ENCODE peak calls at places on chromosomes 1 and 21, in six cellular contexts. H, J, M, K, E and X are unnamed samples.

GRCh38 chr21:35423694-35424093 is 374.6 kb upstream of the RUNX1 start:
- DNase-seq in E (no peak), J (no peak), K (no peak), H (no peak), M (no peak), X (no peak)

GRCh38 chr1:9476790-9477463 is 62.3 kb upstream of the SLC25A33 start:
- DNase-seq in E (no peak), J (no peak), H (no peak), M (no peak), K (no peak), X (no peak)

GRCh38 chr1:1200876-1201810 is 5.2 kb downstream of the TNFRSF18 start:
- DNase-seq in M (no peak), H (peak), E (no peak), K (no peak), J (no peak), X (no peak)

GRCh38 chr1:2778220-2778592 is 23.3 kb downstream of the TTC34 start:
- DNase-seq in H (no peak), M (no peak), K (no peak), J (no peak), E (no peak), X (no peak)

GRCh38 chr21:38668501-38668900 is 137.2 kb upstream of the ETS2 start:
- DNase-seq in H (no peak), K (no peak), M (no peak), E (no peak), J (no peak), X (no peak)

GRCh38 chr1:241610056-241610815 is 29.9 kb downstream of the CHML start:
- DNase-seq in K (no peak), H (peak), E (no peak), J (no peak), M (peak), X (no peak)

GRCh38 chr1:232416026-232416568 is 213.8 kb downstream of the SIPA1L2 start:
- DNase-seq in J (no peak), K (no peak), M (no peak), E (no peak), H (no peak), X (no peak)

GRCh38 chr1:32249831-32250525 is 1.1 kb upstream of the LCK start:
- DNase-seq in J (peak), H (peak), E (no peak), M (peak), K (peak), X (peak)

GRCh38 chr1:61320575-61320974 is 238.2 kb downstream of the NFIA start:
- DNase-seq in H (no peak), K (no peak), E (no peak), J (no peak), M (no peak), X (no peak)

GRCh38 chr1:244735854-244736561 is 83.1 kb downstream of the DESI2 start:
- DNase-seq in M (no peak), K (no peak), E (no peak), H (no peak), J (no peak), X (no peak)

GRCh38 chr1:66752000-66752592 is at the start of gene DYNLT5:
- DNase-seq in E (no peak), M (no peak), K (no peak), J (no peak), H (no peak), X (no peak)

GRCh38 chr1:39491146-39491921 is at the start of gene BMP8A:
- DNase-seq in J (peak), K (no peak), M (peak), E (no peak), H (peak), X (peak)

GRCh38 chr1:107523736-107524135 is 382.9 kb downstream of the NTNG1 start:
- DNase-seq in E (no peak), H (no peak), K (no peak), J (no peak), M (no peak), X (no peak)

GRCh38 chr1:109937738-109938137 is 27.1 kb downstream of the CSF1 start:
- DNase-seq in M (no peak), E (no peak), K (no peak), J (no peak), H (no peak), X (no peak)

GRCh38 chr1:109932679-109933078 is 22.0 kb downstream of the CSF1 start:
- DNase-seq in M (no peak), J (no peak), E (no peak), H (no peak), K (no peak), X (no peak)

GRCh38 chr1:109938556-109938955 is 27.9 kb downstream of the CSF1 start:
- DNase-seq in K (no peak), H (no peak), J (no peak), E (no peak), M (no peak), X (no peak)

GRCh38 chr1:109933856-109934711 is 23.4 kb downstream of the CSF1 start:
- DNase-seq in E (no peak), H (peak), J (no peak), M (peak), K (no peak), X (no peak)

GRCh38 chr1:109935451-109935900 is 24.8 kb downstream of the CSF1 start:
- DNase-seq in E (no peak), J (no peak), M (peak), K (no peak), H (no peak), X (no peak)
- TF ChIP-seq POLR2AphosphoS5 in E (no peak), J (no peak), M (peak), K (no peak), H (no peak), X (no peak)

GRCh38 chr1:88612783-88613182 is 71.3 kb upstream of the PKN2 start:
- DNase-seq in E (no peak), M (no peak), H (no peak), K (no peak), J (no peak), X (no peak)

GRCh38 chr1:88608139-88608943 is 75.7 kb upstream of the PKN2 start:
- DNase-seq in E (no peak), M (peak), J (peak), H (peak), K (no peak), X (no peak)

GRCh38 chr1:88612299-88612698 is 71.8 kb upstream of the PKN2 start:
- DNase-seq in E (no peak), H (no peak), K (no peak), J (no peak), M (no peak), X (no peak)

GRCh38 chr1:88610687-88611086 is 73.4 kb upstream of the PKN2 start:
- DNase-seq in J (no peak), E (no peak), M (no peak), K (no peak), H (no peak), X (no peak)

DNA sequence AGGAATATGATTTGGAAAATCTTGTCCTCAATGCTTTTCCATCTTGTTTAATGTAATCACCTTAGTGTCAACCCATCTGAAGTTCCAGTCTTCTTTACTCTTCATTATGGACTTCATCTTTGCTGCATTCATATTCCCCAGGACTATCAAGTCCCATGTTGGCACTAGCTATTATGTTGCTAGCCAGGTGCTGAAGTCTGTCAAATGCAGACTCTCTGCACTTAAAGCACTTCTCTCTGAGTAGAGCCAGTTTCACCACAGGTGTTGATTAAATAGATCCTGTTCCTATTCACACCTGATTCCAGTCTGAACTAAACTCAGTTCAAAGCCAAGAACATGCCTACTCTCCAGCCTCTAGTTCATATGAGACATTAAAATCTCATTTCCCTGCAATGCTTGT is 75.0 kb upstream of the PKN2 start:
- DNase-seq in E (no peak), M (no peak), J (no peak), K (no peak), H (no peak), X (no peak)
- TF ChIP-seq TAF1 in E (no peak), M (no peak), J (no peak), K (no peak), H (no peak), X (no peak)

DNA sequence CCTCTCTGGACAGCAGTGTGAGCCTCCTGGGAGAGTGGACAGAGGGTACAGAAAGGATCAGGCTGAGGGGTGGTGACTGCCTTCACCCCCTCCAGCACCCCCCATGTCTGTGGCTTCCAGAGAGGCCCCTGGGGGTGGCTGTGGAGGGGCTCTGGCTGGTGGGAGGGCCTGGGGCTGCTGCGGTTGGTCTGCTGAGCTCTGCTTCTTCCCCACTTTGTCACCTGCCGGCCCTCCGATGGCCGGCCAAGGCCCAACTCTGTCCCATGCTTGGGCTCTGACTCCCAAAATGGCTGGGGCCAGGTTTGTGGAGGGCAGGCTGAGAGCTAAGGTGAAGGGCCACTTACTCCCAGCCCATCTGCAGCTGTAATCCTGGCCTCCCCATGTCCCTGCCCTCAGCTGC is 633.0 kb downstream of the MATN1 start:
- DNase-seq in J (no peak), E (no peak), M (no peak), H (no peak), K (no peak), X (no peak)
- TF ChIP-seq POLR2A in J (no peak), E (no peak), M (no peak), H (no peak), K (no peak), X (no peak)

DNA sequence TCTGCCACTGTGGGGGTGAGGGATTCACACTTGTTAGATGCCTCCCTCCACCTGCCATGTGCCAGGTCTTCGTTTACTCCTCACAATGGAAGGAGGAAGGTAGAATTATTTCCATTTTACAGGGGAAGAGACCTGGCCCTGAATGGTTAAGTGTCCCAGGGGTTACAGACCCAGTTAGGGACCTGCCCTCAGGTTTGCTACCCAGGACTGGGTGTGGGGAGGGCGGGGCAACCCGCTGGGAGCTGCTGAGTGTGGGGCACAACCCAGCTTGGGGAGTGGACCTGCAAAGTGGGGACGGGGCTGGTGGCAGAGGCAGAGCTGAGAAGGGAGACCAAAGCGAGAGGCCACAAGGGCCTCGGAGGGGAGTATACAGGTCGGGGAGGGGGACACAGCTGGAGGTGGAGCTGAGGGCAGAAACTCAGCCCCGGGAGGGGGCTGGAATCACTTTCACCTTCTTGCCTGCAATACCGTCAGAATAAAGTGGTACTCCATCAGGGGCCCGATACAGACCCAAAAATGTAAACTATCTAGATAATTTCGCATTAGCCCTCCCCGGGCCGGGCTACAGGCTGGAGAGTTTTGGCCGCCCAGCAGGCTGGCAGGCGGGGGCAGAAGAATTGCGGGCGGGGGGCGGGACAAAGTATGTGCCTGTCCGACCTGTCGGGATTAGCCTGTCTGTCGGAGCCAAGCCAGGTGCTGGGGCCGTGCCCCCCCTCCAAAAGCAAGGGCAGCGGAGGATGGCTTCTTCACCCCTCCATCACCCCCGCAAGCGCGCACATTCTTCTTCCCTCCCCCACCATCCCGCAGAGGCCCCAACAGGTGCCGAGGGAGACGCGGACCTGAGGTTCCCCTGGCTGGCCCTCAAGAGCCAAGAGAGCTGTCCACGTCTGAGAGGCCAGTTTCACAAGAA is 1.4 kb downstream of the RSPO1 start:
- DNase-seq in E (no peak), H (no peak), K (no peak), M (no peak), J (no peak), X (no peak)
- TF ChIP-seq POLR2AphosphoS5 in E (peak), H (no peak), K (no peak), M (no peak), J (no peak), X (no peak)

DNA sequence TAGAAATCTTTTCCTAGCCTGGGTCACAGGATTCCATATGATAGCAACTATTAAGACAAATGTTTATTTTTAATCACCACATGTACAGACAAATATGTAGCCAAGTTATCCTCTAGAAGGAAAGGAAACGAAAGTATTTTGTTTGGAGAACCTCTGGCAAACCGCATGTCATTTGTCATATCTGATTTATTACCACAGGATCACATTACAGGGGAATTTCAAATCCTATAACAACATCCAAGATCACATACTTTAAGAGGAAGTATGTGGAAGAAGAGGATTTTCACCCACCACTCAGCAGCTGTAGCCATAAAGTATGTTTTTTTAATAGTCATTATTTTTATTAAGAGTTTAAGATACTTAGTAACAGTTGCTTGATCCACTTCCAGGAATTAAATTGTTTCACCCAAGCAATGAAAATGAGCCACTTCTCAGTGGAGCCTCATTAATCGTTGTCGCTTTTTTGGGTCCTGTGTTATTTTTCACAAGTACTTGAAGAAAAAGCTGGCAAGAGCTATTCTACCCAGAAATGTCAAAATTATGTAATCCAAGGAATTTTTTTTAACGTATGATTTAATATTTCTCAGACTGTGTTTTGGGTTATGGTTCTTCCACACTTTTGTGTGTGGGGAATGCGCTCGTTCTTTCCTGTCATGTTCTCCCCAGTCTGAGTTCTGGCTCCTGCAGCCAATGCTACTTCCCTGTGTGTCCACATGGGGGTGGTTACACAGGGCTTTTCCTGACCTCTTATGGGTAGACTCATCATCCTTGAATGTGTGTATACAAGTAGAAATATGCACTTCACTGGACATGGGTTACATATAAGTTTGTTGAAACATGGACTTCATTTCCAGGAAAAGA is 6.9 kb downstream of the SERTAD4 start:
- DNase-seq in J (no peak), K (no peak), E (no peak), H (peak), M (peak), X (no peak)
- TF ChIP-seq TAF1 in J (no peak), K (no peak), E (no peak), H (no peak), M (no peak), X (no peak)